ENCODE peak calls at places on chromosomes 5 and 9, in seven cellular contexts. One of them, this sample, is unnamed.

GRCh38 chr9:8718121-8718725 is 918.6 kb upstream of the DMAC1 start:
- DNase-seq in T-cell: no peak
- DNase-seq in renal cortical epithelial cell: peak
- DNase-seq in NCI-H526 treated with DMSO at 0.1 percent for 48 hours: no peak
- DNase-seq in astrocyte of the cerebellum: peak
- DNase-seq in sciatic nerve: no peak
- DNase-seq in aorta: no peak
- DNase-seq in this sample: no peak

GRCh38 chr5:98292496-98292895 is 481.0 kb upstream of the RGMB start:
- DNase-seq in T-cell: no peak
- DNase-seq in NCI-H526 treated with DMSO at 0.1 percent for 48 hours: no peak
- DNase-seq in aorta: no peak
- DNase-seq in astrocyte of the cerebellum: no peak
- DNase-seq in renal cortical epithelial cell: peak
- DNase-seq in sciatic nerve: no peak
- DNase-seq in this sample: no peak

GRCh38 chr9:116942593-116943061 is 255.5 kb downstream of the TRIM32 start:
- DNase-seq in NCI-H526 treated with DMSO at 0.1 percent for 48 hours: no peak
- DNase-seq in T-cell: no peak
- DNase-seq in renal cortical epithelial cell: no peak
- DNase-seq in astrocyte of the cerebellum: no peak
- DNase-seq in sciatic nerve: no peak
- DNase-seq in aorta: no peak
- DNase-seq in this sample: no peak

GRCh38 chr5:15346738-15347137 is 153.2 kb upstream of the FBXL7 start:
- DNase-seq in T-cell: no peak
- DNase-seq in NCI-H526 treated with DMSO at 0.1 percent for 48 hours: no peak
- DNase-seq in astrocyte of the cerebellum: no peak
- DNase-seq in sciatic nerve: no peak
- DNase-seq in aorta: no peak
- DNase-seq in renal cortical epithelial cell: no peak
- DNase-seq in this sample: no peak

GRCh38 chr5:94711785-94712184 is 93.3 kb downstream of the SLF1 start:
- DNase-seq in T-cell: no peak
- DNase-seq in astrocyte of the cerebellum: no peak
- DNase-seq in renal cortical epithelial cell: no peak
- DNase-seq in NCI-H526 treated with DMSO at 0.1 percent for 48 hours: no peak
- DNase-seq in aorta: no peak
- DNase-seq in sciatic nerve: no peak
- DNase-seq in this sample: no peak

GRCh38 chr5:41346609-41347008 is 133.3 kb upstream of the C6 start:
- DNase-seq in astrocyte of the cerebellum: peak
- DNase-seq in NCI-H526 treated with DMSO at 0.1 percent for 48 hours: no peak
- DNase-seq in aorta: no peak
- DNase-seq in sciatic nerve: no peak
- DNase-seq in T-cell: no peak
- DNase-seq in renal cortical epithelial cell: no peak
- DNase-seq in this sample: no peak

GRCh38 chr9:4489919-4490704 is at the start of gene SLC1A1:
- DNase-seq in aorta: peak
- DNase-seq in NCI-H526 treated with DMSO at 0.1 percent for 48 hours: peak
- DNase-seq in sciatic nerve: peak
- DNase-seq in renal cortical epithelial cell: peak
- DNase-seq in astrocyte of the cerebellum: peak
- DNase-seq in T-cell: peak
- DNase-seq in this sample: peak

GRCh38 chr9:108760841-108761240 is 94.9 kb downstream of the ACTL7B start:
- DNase-seq in astrocyte of the cerebellum: no peak
- DNase-seq in sciatic nerve: no peak
- DNase-seq in NCI-H526 treated with DMSO at 0.1 percent for 48 hours: no peak
- DNase-seq in T-cell: no peak
- DNase-seq in renal cortical epithelial cell: no peak
- DNase-seq in aorta: no peak
- DNase-seq in this sample: no peak

GRCh38 chr9:74025402-74025894 is 471.7 kb upstream of the RORB start:
- DNase-seq in NCI-H526 treated with DMSO at 0.1 percent for 48 hours: no peak
- DNase-seq in aorta: no peak
- DNase-seq in T-cell: no peak
- DNase-seq in renal cortical epithelial cell: peak
- DNase-seq in sciatic nerve: no peak
- DNase-seq in astrocyte of the cerebellum: peak
- DNase-seq in this sample: no peak

GRCh38 chr9:99169086-99169485 is 52.7 kb downstream of the ALG2 start:
- DNase-seq in T-cell: no peak
- DNase-seq in astrocyte of the cerebellum: no peak
- DNase-seq in sciatic nerve: no peak
- DNase-seq in aorta: no peak
- DNase-seq in NCI-H526 treated with DMSO at 0.1 percent for 48 hours: peak
- DNase-seq in renal cortical epithelial cell: no peak
- DNase-seq in this sample: no peak

GRCh38 chr5:178437296-178438075 is 152.7 kb downstream of the COL23A1 start:
- DNase-seq in renal cortical epithelial cell: no peak
- DNase-seq in NCI-H526 treated with DMSO at 0.1 percent for 48 hours: no peak
- DNase-seq in astrocyte of the cerebellum: no peak
- DNase-seq in T-cell: no peak
- DNase-seq in sciatic nerve: peak
- DNase-seq in aorta: no peak
- DNase-seq in this sample: no peak

GRCh38 chr5:1245901-1246576 is 20.9 kb downstream of the SLC6A18 start:
- DNase-seq in NCI-H526 treated with DMSO at 0.1 percent for 48 hours: no peak
- DNase-seq in astrocyte of the cerebellum: no peak
- DNase-seq in renal cortical epithelial cell: no peak
- DNase-seq in aorta: no peak
- DNase-seq in sciatic nerve: no peak
- DNase-seq in T-cell: no peak
- DNase-seq in this sample: no peak

GRCh38 chr5:134541736-134542376 is 16.4 kb downstream of the JADE2 start:
- DNase-seq in sciatic nerve: no peak
- DNase-seq in T-cell: no peak
- DNase-seq in NCI-H526 treated with DMSO at 0.1 percent for 48 hours: no peak
- DNase-seq in renal cortical epithelial cell: no peak
- DNase-seq in aorta: peak
- DNase-seq in astrocyte of the cerebellum: peak
- DNase-seq in this sample: no peak

GRCh38 chr9:76761448-76761847 is 2.8 kb upstream of the PCA3 start:
- DNase-seq in sciatic nerve: no peak
- DNase-seq in T-cell: no peak
- DNase-seq in aorta: no peak
- DNase-seq in NCI-H526 treated with DMSO at 0.1 percent for 48 hours: no peak
- DNase-seq in astrocyte of the cerebellum: no peak
- DNase-seq in renal cortical epithelial cell: peak
- DNase-seq in this sample: no peak